ENCODE peak calls at places on chromosomes 16 and 17, in six cellular contexts. R, V, C, D, P and G are unnamed samples.

GRCh38 chr17:56262854-56263253 is 109.6 kb downstream of the ANKFN1 start:
- DNase-seq in R (no peak), V (no peak), C (no peak), D (no peak), P (no peak), G (no peak)

GRCh38 chr16:29898786-29899515 is 399 bp downstream of the SEZ6L2 start:
- DNase-seq in R (no peak), V (no peak), C (no peak), D (no peak), P (no peak), G (no peak)

GRCh38 chr16:54177857-54178490 is 108.6 kb downstream of the IRX3 start:
- DNase-seq in R (no peak), V (no peak), C (no peak), D (no peak), P (no peak), G (no peak)

GRCh38 chr17:76593338-76593737 is 7.7 kb upstream of the ST6GALNAC2 start:
- DNase-seq in R (peak; percentile 37), V (no peak), C (no peak), D (peak; percentile 71), P (no peak), G (no peak)

GRCh38 chr16:79365687-79366086 is 234.8 kb downstream of the MAF start:
- DNase-seq in R (no peak), V (no peak), C (no peak), D (no peak), P (no peak), G (no peak)

GRCh38 chr17:6110592-6110991 is 40.4 kb downstream of the WSCD1 start:
- DNase-seq in R (no peak), V (peak; percentile 54), C (no peak), D (peak; percentile 69), P (no peak), G (no peak)

GRCh38 chr16:4316103-4316731 is 350 bp downstream of the GLIS2 start:
- DNase-seq in R (no peak), V (no peak), C (no peak), D (no peak), P (no peak), G (peak; percentile 67)

GRCh38 chr16:48210747-48211146 is 33.4 kb upstream of the LONP2 start:
- DNase-seq in R (no peak), V (no peak), C (no peak), D (no peak), P (no peak), G (no peak)

GRCh38 chr17:80769936-80770625 is 221.6 kb upstream of the CHMP6 start:
- DNase-seq in R (no peak), V (no peak), C (no peak), D (no peak), P (no peak), G (no peak)

GRCh38 chr16:69938981-69939820 is 11.9 kb upstream of the CLEC18A start:
- DNase-seq in R (no peak), V (no peak), C (peak; percentile 1), D (no peak), P (no peak), G (no peak)

GRCh38 chr16:7086842-7087616 is 245.6 kb upstream of the RBFOX1 start:
- DNase-seq in R (no peak), V (no peak), C (peak; percentile 81), D (peak; percentile 27), P (no peak), G (peak; percentile 39)

GRCh38 chr16:2231016-2231931 is 5.0 kb upstream of the DNASE1L2 start:
- DNase-seq in R (no peak), V (no peak), C (no peak), D (no peak), P (no peak), G (no peak)

GRCh38 chr16:64590516-64590915 is 531.3 kb downstream of the CDH11 start:
- DNase-seq in R (no peak), V (no peak), C (no peak), D (peak; percentile 26), P (no peak), G (no peak)

GRCh38 chr17:79944821-79945391 is 90.8 kb downstream of the TBC1D16 start:
- DNase-seq in R (no peak), V (no peak), C (no peak), D (no peak), P (no peak), G (no peak)